ENCODE peak calls at places on chromosomes 12 and 14, in five cellular contexts. One of them, this sample, is unnamed.

GRCh38 chr12:118359541-118359915 is 13.2 kb downstream of the TAOK3 start:
- DNase-seq in stimulated activated CD4-positive, alpha-beta T cell treated with anti-CD3 and anti-CD28 coated beads, Interleukin-4, amount 100 ng/mL, for 48 hours: no peak
- DNase-seq in T-helper 1 cell: no peak
- DNase-seq in aorta: no peak
- DNase-seq in KG1: no peak
- DNase-seq in this sample: no peak

GRCh38 chr12:3604750-3605638 is 114.0 kb downstream of the PRMT8 start:
- DNase-seq in stimulated activated CD4-positive, alpha-beta T cell treated with anti-CD3 and anti-CD28 coated beads, Interleukin-4, amount 100 ng/mL, for 48 hours: no peak
- DNase-seq in T-helper 1 cell: no peak
- DNase-seq in aorta: peak
- DNase-seq in KG1: no peak
- DNase-seq in this sample: no peak

GRCh38 chr12:64080319-64081008 is 141.6 kb downstream of the KICS2 start:
- DNase-seq in stimulated activated CD4-positive, alpha-beta T cell treated with anti-CD3 and anti-CD28 coated beads, Interleukin-4, amount 100 ng/mL, for 48 hours: no peak
- DNase-seq in T-helper 1 cell: no peak
- DNase-seq in aorta: no peak
- DNase-seq in KG1: no peak
- DNase-seq in this sample: no peak

GRCh38 chr12:57755454-57756372 is 810 bp downstream of the MARCHF9 start:
- DNase-seq in stimulated activated CD4-positive, alpha-beta T cell treated with anti-CD3 and anti-CD28 coated beads, Interleukin-4, amount 100 ng/mL, for 48 hours: no peak
- DNase-seq in T-helper 1 cell: no peak
- DNase-seq in aorta: peak
- DNase-seq in KG1: no peak
- DNase-seq in this sample: peak

GRCh38 chr14:74038015-74038859 is 19.1 kb downstream of the BBOF1 start:
- DNase-seq in stimulated activated CD4-positive, alpha-beta T cell treated with anti-CD3 and anti-CD28 coated beads, Interleukin-4, amount 100 ng/mL, for 48 hours: no peak
- DNase-seq in T-helper 1 cell: no peak
- DNase-seq in aorta: no peak
- DNase-seq in KG1: peak
- DNase-seq in this sample: peak

GRCh38 chr12:2154521-2154920 is 101.7 kb downstream of the CACNA1C start:
- DNase-seq in stimulated activated CD4-positive, alpha-beta T cell treated with anti-CD3 and anti-CD28 coated beads, Interleukin-4, amount 100 ng/mL, for 48 hours: no peak
- DNase-seq in T-helper 1 cell: no peak
- DNase-seq in aorta: no peak
- DNase-seq in KG1: no peak
- DNase-seq in this sample: no peak

GRCh38 chr12:121825041-121825523 is 21.3 kb downstream of the SETD1B start:
- DNase-seq in stimulated activated CD4-positive, alpha-beta T cell treated with anti-CD3 and anti-CD28 coated beads, Interleukin-4, amount 100 ng/mL, for 48 hours: no peak
- DNase-seq in T-helper 1 cell: no peak
- DNase-seq in aorta: no peak
- DNase-seq in KG1: no peak
- DNase-seq in this sample: no peak

GRCh38 chr14:103867020-103867419 is 19.6 kb upstream of the PPP1R13B start:
- DNase-seq in stimulated activated CD4-positive, alpha-beta T cell treated with anti-CD3 and anti-CD28 coated beads, Interleukin-4, amount 100 ng/mL, for 48 hours: no peak
- DNase-seq in T-helper 1 cell: no peak
- DNase-seq in aorta: no peak
- DNase-seq in KG1: no peak
- DNase-seq in this sample: no peak

GRCh38 chr14:99944241-99944651 is 121.0 kb upstream of the EVL start:
- DNase-seq in stimulated activated CD4-positive, alpha-beta T cell treated with anti-CD3 and anti-CD28 coated beads, Interleukin-4, amount 100 ng/mL, for 48 hours: no peak
- DNase-seq in T-helper 1 cell: no peak
- DNase-seq in aorta: no peak
- DNase-seq in KG1: no peak
- DNase-seq in this sample: no peak

GRCh38 chr12:89932950-89933349 is 224.3 kb upstream of the ATP2B1 start:
- DNase-seq in stimulated activated CD4-positive, alpha-beta T cell treated with anti-CD3 and anti-CD28 coated beads, Interleukin-4, amount 100 ng/mL, for 48 hours: no peak
- DNase-seq in T-helper 1 cell: no peak
- DNase-seq in aorta: no peak
- DNase-seq in KG1: no peak
- DNase-seq in this sample: no peak

GRCh38 chr12:79451988-79452387 is 238.8 kb downstream of the PAWR start:
- DNase-seq in stimulated activated CD4-positive, alpha-beta T cell treated with anti-CD3 and anti-CD28 coated beads, Interleukin-4, amount 100 ng/mL, for 48 hours: no peak
- DNase-seq in T-helper 1 cell: no peak
- DNase-seq in aorta: no peak
- DNase-seq in KG1: no peak
- DNase-seq in this sample: no peak

GRCh38 chr14:32693114-32693513 is 245.6 kb upstream of the NPAS3 start:
- DNase-seq in stimulated activated CD4-positive, alpha-beta T cell treated with anti-CD3 and anti-CD28 coated beads, Interleukin-4, amount 100 ng/mL, for 48 hours: no peak
- DNase-seq in T-helper 1 cell: no peak
- DNase-seq in aorta: no peak
- DNase-seq in KG1: no peak
- DNase-seq in this sample: no peak

GRCh38 chr14:68779761-68780323 is 13.0 kb downstream of the ZFP36L1 start:
- DNase-seq in stimulated activated CD4-positive, alpha-beta T cell treated with anti-CD3 and anti-CD28 coated beads, Interleukin-4, amount 100 ng/mL, for 48 hours: no peak
- DNase-seq in T-helper 1 cell: peak
- DNase-seq in aorta: no peak
- DNase-seq in KG1: no peak
- DNase-seq in this sample: no peak

GRCh38 chr14:26332966-26333365 is 264.9 kb downstream of the NOVA1 start:
- DNase-seq in stimulated activated CD4-positive, alpha-beta T cell treated with anti-CD3 and anti-CD28 coated beads, Interleukin-4, amount 100 ng/mL, for 48 hours: no peak
- DNase-seq in T-helper 1 cell: no peak
- DNase-seq in aorta: no peak
- DNase-seq in KG1: no peak
- DNase-seq in this sample: no peak

GRCh38 chr14:34098985-34099349 is 148.1 kb upstream of the EGLN3 start:
- DNase-seq in stimulated activated CD4-positive, alpha-beta T cell treated with anti-CD3 and anti-CD28 coated beads, Interleukin-4, amount 100 ng/mL, for 48 hours: no peak
- DNase-seq in T-helper 1 cell: no peak
- DNase-seq in aorta: no peak
- DNase-seq in KG1: no peak
- DNase-seq in this sample: no peak

GRCh38 chr12:28963554-28963953 is 185.5 kb upstream of the FAR2 start:
- DNase-seq in stimulated activated CD4-positive, alpha-beta T cell treated with anti-CD3 and anti-CD28 coated beads, Interleukin-4, amount 100 ng/mL, for 48 hours: no peak
- DNase-seq in T-helper 1 cell: no peak
- DNase-seq in aorta: no peak
- DNase-seq in KG1: no peak
- DNase-seq in this sample: no peak

GRCh38 chr12:91920276-91920675 is 225.4 kb downstream of the BTG1 start:
- DNase-seq in stimulated activated CD4-positive, alpha-beta T cell treated with anti-CD3 and anti-CD28 coated beads, Interleukin-4, amount 100 ng/mL, for 48 hours: no peak
- DNase-seq in T-helper 1 cell: no peak
- DNase-seq in aorta: no peak
- DNase-seq in KG1: no peak
- DNase-seq in this sample: no peak

GRCh38 chr12:12648951-12649650 is 37.4 kb downstream of the CREBL2 start:
- DNase-seq in stimulated activated CD4-positive, alpha-beta T cell treated with anti-CD3 and anti-CD28 coated beads, Interleukin-4, amount 100 ng/mL, for 48 hours: no peak
- DNase-seq in T-helper 1 cell: no peak
- DNase-seq in aorta: no peak
- DNase-seq in KG1: no peak
- DNase-seq in this sample: no peak

GRCh38 chr14:81303258-81303935 is 82.6 kb upstream of the GTF2A1 start:
- DNase-seq in stimulated activated CD4-positive, alpha-beta T cell treated with anti-CD3 and anti-CD28 coated beads, Interleukin-4, amount 100 ng/mL, for 48 hours: peak
- DNase-seq in T-helper 1 cell: no peak
- DNase-seq in aorta: no peak
- DNase-seq in KG1: no peak
- DNase-seq in this sample: peak

GRCh38 chr12:92619026-92619425 is 83.8 kb upstream of the PLEKHG7 start:
- DNase-seq in stimulated activated CD4-positive, alpha-beta T cell treated with anti-CD3 and anti-CD28 coated beads, Interleukin-4, amount 100 ng/mL, for 48 hours: no peak
- DNase-seq in T-helper 1 cell: no peak
- DNase-seq in aorta: no peak
- DNase-seq in KG1: no peak
- DNase-seq in this sample: no peak

GRCh38 chr12:31387011-31387410 is 61.1 kb upstream of the SINHCAF start:
- DNase-seq in stimulated activated CD4-positive, alpha-beta T cell treated with anti-CD3 and anti-CD28 coated beads, Interleukin-4, amount 100 ng/mL, for 48 hours: no peak
- DNase-seq in T-helper 1 cell: no peak
- DNase-seq in aorta: no peak
- DNase-seq in KG1: no peak
- DNase-seq in this sample: no peak

GRCh38 chr12:15956413-15957185 is 45.5 kb downstream of the DERA start:
- DNase-seq in stimulated activated CD4-positive, alpha-beta T cell treated with anti-CD3 and anti-CD28 coated beads, Interleukin-4, amount 100 ng/mL, for 48 hours: no peak
- DNase-seq in T-helper 1 cell: no peak
- DNase-seq in aorta: no peak
- DNase-seq in KG1: no peak
- DNase-seq in this sample: no peak

GRCh38 chr14:52951730-52952481 is 1.1 kb upstream of the FERMT2 start:
- DNase-seq in stimulated activated CD4-positive, alpha-beta T cell treated with anti-CD3 and anti-CD28 coated beads, Interleukin-4, amount 100 ng/mL, for 48 hours: no peak
- DNase-seq in T-helper 1 cell: no peak
- DNase-seq in aorta: no peak
- DNase-seq in KG1: no peak
- DNase-seq in this sample: peak

GRCh38 chr12:106205208-106206069 is 42.4 kb downstream of the CKAP4 start:
- DNase-seq in stimulated activated CD4-positive, alpha-beta T cell treated with anti-CD3 and anti-CD28 coated beads, Interleukin-4, amount 100 ng/mL, for 48 hours: no peak
- DNase-seq in T-helper 1 cell: no peak
- DNase-seq in aorta: no peak
- DNase-seq in KG1: no peak
- DNase-seq in this sample: no peak

GRCh38 chr12:94725375-94726168 is 75.2 kb upstream of the TMCC3 start:
- DNase-seq in stimulated activated CD4-positive, alpha-beta T cell treated with anti-CD3 and anti-CD28 coated beads, Interleukin-4, amount 100 ng/mL, for 48 hours: no peak
- DNase-seq in T-helper 1 cell: no peak
- DNase-seq in aorta: no peak
- DNase-seq in KG1: no peak
- DNase-seq in this sample: peak

This sample was measured in HuH-7.